ENCODE peak calls at places on chromosomes 1 and 21, in nine cellular contexts. L is A549, V is K562, W is tibial nerve, H is transverse colon, M is ovary, Z is upper lobe of left lung, B is suprapubic skin, F is stomach. P is an unnamed sample.

GRCh38 chr1:71357708-71358107 is 276.9 kb upstream of the ZRANB2 start:
- DNase-seq in L (no peak), V (no peak), W (no peak), H (no peak), M (no peak), Z (no peak), B (no peak), F (no peak), P (no peak)

GRCh38 chr21:19713324-19713723 is 1284.9 kb upstream of the NCAM2 start:
- DNase-seq in L (no peak), V (no peak), W (no peak), H (no peak), M (no peak), Z (no peak), B (no peak), F (no peak), P (no peak)

GRCh38 chr1:182146286-182146685 is 84.8 kb upstream of the ZNF648 start:
- DNase-seq in L (no peak), V (no peak), W (no peak), H (peak), M (no peak), Z (peak), B (no peak), F (peak), P (no peak)

GRCh38 chr1:83500987-83501591 is 497.8 kb downstream of the TTLL7 start:
- DNase-seq in L (no peak), V (no peak), W (no peak), H (no peak), M (no peak), Z (no peak), B (no peak), F (no peak), P (no peak)

GRCh38 chr1:244815600-244816099 is 19.8 kb upstream of the COX20 start:
- DNase-seq in L (no peak), V (peak), W (no peak), H (no peak), M (no peak), Z (peak), B (no peak), F (no peak), P (no peak)

GRCh38 chr1:247407180-247407616 is 8.8 kb upstream of the NLRP3 start:
- DNase-seq in L (no peak), V (no peak), W (no peak), H (peak), M (no peak), Z (peak), B (no peak), F (peak), P (peak)

GRCh38 chr1:8424539-8425116 is 106.7 kb downstream of the SLC45A1 start:
- DNase-seq in L (no peak), V (peak), W (peak), H (peak), M (peak), Z (peak), B (no peak), F (peak), P (peak)

GRCh38 chr1:204258213-204259115 is 44.7 kb upstream of the GOLT1A start:
- DNase-seq in L (peak), V (peak), W (no peak), H (peak), M (peak), Z (peak), B (no peak), F (peak), P (no peak)

GRCh38 chr1:3530931-3531818 is 76.7 kb downstream of the ARHGEF16 start:
- DNase-seq in L (peak), V (peak), W (peak), H (peak), M (peak), Z (peak), B (peak), F (peak), P (peak)

GRCh38 chr1:228986093-228986904 is 251.0 kb downstream of the RHOU start:
- DNase-seq in L (no peak), V (no peak), W (peak), H (peak), M (peak), Z (no peak), B (peak), F (peak), P (peak)

GRCh38 chr1:15153184-15153841 is at the start of gene TMEM51:
- DNase-seq in L (peak), V (peak), W (no peak), H (peak), M (peak), Z (peak), B (peak), F (peak), P (peak)

GRCh38 chr1:205313681-205314308 is 7.8 kb downstream of the NUAK2 start:
- DNase-seq in L (no peak), V (no peak), W (peak), H (peak), M (peak), Z (peak), B (no peak), F (peak), P (no peak)

GRCh38 chr1:84433253-84434080 is 35.2 kb downstream of the DNASE2B start:
- DNase-seq in L (peak), V (peak), W (peak), H (peak), M (no peak), Z (peak), B (no peak), F (peak), P (no peak)

GRCh38 chr1:26787706-26788514 is at the start of gene PIGV:
- DNase-seq in L (peak), V (peak), W (peak), H (peak), M (peak), Z (peak), B (peak), F (peak), P (peak)

GRCh38 chr21:41851090-41851790 is 27.9 kb downstream of the PRDM15 start:
- DNase-seq in L (no peak), V (no peak), W (no peak), H (no peak), M (no peak), Z (no peak), B (no peak), F (no peak), P (no peak)

GRCh38 chr21:14900611-14901010 is 164.2 kb downstream of the NRIP1 start:
- DNase-seq in L (no peak), V (no peak), W (no peak), H (no peak), M (no peak), Z (no peak), B (no peak), F (no peak), P (no peak)

GRCh38 chr1:206579747-206580437 is 32.4 kb downstream of the EIF2D start:
- DNase-seq in L (no peak), V (peak), W (peak), H (peak), M (no peak), Z (peak), B (peak), F (peak), P (peak)

GRCh38 chr1:93740601-93741031 is 59.0 kb upstream of the BCAR3 start:
- DNase-seq in L (no peak), V (no peak), W (no peak), H (no peak), M (no peak), Z (no peak), B (no peak), F (no peak), P (no peak)

GRCh38 chr1:150563340-150564038 is 14.3 kb downstream of the ADAMTSL4 start:
- DNase-seq in L (no peak), V (peak), W (no peak), H (peak), M (peak), Z (peak), B (no peak), F (peak), P (peak)

GRCh38 chr1:8510041-8510823 is 192.3 kb downstream of the SLC45A1 start:
- DNase-seq in L (no peak), V (no peak), W (peak), H (peak), M (peak), Z (no peak), B (no peak), F (no peak), P (peak)

GRCh38 chr1:109240158-109241152 is 8.9 kb upstream of the CELSR2 start:
- DNase-seq in L (no peak), V (peak), W (peak), H (peak), M (peak), Z (peak), B (peak), F (peak), P (peak)

GRCh38 chr1:58779837-58780585 is 3.8 kb downstream of the JUN start:
- DNase-seq in L (no peak), V (no peak), W (peak), H (peak), M (peak), Z (peak), B (peak), F (peak), P (peak)

GRCh38 chr1:76278711-76279386 is 204.3 kb downstream of the ST6GALNAC3 start:
- DNase-seq in L (no peak), V (no peak), W (no peak), H (no peak), M (no peak), Z (no peak), B (no peak), F (no peak), P (no peak)

GRCh38 chr1:53327183-53327941 is 508 bp downstream of the LRP8 start:
- DNase-seq in L (peak), V (peak), W (no peak), H (peak), M (no peak), Z (peak), B (peak), F (no peak), P (no peak)

DNA sequence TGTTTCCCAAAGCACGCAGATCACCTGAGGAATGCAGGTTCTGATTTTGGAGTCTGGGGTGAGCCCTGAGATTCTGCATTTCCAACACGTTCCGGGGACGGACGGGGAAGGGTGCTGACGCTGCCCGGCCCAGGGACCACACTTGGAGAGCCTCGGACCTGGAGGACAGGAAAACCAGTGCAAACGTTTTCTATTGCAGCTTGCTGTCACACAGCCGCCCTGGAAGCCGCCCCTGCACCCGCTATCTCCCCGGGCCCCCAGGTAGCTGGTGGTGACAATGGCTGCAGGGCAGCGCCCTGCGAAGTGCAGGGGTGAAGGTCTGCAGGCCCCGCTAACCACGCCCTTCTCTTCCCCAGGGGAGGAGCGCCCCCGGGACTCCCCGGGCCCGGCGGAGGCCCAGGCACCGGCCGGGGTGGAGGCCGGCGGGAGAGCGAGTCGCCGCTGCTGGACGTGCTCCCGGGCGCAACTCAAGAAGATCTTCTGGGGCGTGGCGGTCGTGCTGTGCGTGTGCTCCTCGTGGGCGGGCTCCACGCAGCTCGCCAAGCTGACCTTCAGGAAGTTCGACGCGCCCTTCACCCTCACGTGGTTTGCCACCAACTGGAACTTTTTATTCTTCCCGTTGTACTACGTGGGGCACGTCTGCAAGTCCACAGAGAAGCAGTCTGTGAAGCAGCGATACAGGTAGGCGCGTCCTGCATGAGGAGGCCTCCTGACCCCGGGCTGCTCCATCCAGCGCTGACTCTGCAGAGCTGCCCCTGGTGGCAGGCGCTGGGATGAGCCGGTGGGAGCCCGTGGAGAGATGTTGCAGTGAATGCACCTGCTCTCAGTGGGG is 142.0 kb upstream of the COA6 start:
- DNase-seq in L (no peak), V (peak), W (no peak), H (no peak), M (no peak), Z (no peak), B (no peak), F (no peak), P (no peak)
- TF ChIP-seq EP300 in L (no peak), V (no peak), W (no peak), H (no peak), M (no peak), Z (no peak), B (no peak), F (no peak), P (no peak)

DNA sequence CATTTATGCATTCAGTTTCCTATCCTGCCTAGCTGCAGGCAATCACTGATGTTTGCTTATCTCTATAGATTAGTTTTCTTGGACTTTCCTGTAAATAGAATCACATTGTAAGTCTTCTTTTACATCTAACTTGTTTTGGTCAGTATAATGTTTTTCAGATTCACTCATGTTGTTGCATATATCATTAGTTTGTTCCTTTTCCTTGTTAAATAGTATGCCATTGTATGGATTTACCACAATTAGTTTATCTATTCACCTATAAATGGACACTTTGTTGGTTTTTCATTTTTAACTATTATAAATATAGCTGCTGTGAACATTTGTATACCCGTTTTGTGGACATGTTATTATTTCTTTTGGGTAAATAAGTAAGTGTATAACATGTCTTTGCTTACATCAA is 44.2 kb upstream of the BACH1 start:
- DNase-seq in L (no peak), V (no peak), W (no peak), H (no peak), M (no peak), Z (no peak), B (no peak), F (no peak), P (no peak)
- H3K4me3 ChIP-seq in L (no peak), V (no peak), W (no peak), H (no peak), M (no peak), Z (no peak), B (no peak), F (no peak), P (no peak)

GRCh38 chr1:77976433-77977076 is 2.3 kb downstream of the FUBP1 start:
- DNase-seq in L (no peak), V (peak), W (no peak), H (no peak), M (no peak), Z (no peak), B (no peak), F (no peak), P (no peak)
- TF ChIP-seq POLR2A in L (no peak), V (no peak), W (no peak), H (no peak), M (no peak), Z (no peak), B (no peak), F (no peak), P (no peak)

DNA sequence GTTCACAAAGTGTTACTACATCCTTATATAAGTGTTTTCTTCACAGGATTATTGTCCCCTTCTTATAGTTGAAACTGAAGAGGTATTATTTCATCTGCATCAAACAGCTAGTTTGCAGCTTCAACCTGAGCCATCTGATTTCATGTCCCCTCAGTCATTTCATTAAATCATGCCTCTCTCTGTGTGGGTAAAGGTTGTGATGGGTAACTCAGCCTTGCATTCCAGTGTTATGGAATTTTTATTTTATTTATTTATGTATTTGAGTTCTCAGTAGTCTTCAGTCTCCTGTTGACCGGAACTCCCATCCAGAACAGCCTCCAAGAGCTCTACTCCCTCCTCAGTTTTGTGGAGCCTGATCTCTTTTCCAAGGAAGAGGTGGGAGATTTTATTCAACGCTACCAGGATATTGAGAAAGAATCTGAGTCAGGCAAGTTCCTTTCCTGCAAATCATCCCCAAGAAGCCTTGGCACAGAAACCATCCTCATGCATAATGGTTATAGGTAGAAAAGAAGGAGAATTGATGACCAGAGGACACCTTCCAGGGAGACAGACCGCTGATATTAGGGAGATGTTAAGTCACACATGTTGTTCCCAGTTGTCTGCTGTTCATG is 21.8 kb downstream of the CHD1L start:
- DNase-seq in L (no peak), V (no peak), W (no peak), H (no peak), M (no peak), Z (no peak), B (no peak), F (no peak), P (no peak)
- TF ChIP-seq EP300 in L (no peak), V (no peak), W (no peak), H (no peak), M (no peak), Z (no peak), B (no peak), F (no peak), P (no peak)

GRCh38 chr1:155082941-155083541 is 4.4 kb downstream of the EFNA3 start:
- DNase-seq in L (no peak), V (no peak), W (no peak), H (peak), M (no peak), Z (no peak), B (peak), F (no peak), P (peak)

GRCh38 chr1:155083865-155084721 is 5.5 kb downstream of the EFNA3 start:
- DNase-seq in L (no peak), V (peak), W (no peak), H (peak), M (peak), Z (peak), B (peak), F (no peak), P (no peak)

GRCh38 chr1:155081472-155082300 is 3.0 kb downstream of the EFNA3 start:
- DNase-seq in L (no peak), V (no peak), W (no peak), H (peak), M (no peak), Z (no peak), B (no peak), F (no peak), P (peak)

GRCh38 chr1:155080250-155081228 is 1.9 kb downstream of the EFNA3 start:
- DNase-seq in L (no peak), V (peak), W (no peak), H (peak), M (no peak), Z (no peak), B (peak), F (no peak), P (peak)

DNA sequence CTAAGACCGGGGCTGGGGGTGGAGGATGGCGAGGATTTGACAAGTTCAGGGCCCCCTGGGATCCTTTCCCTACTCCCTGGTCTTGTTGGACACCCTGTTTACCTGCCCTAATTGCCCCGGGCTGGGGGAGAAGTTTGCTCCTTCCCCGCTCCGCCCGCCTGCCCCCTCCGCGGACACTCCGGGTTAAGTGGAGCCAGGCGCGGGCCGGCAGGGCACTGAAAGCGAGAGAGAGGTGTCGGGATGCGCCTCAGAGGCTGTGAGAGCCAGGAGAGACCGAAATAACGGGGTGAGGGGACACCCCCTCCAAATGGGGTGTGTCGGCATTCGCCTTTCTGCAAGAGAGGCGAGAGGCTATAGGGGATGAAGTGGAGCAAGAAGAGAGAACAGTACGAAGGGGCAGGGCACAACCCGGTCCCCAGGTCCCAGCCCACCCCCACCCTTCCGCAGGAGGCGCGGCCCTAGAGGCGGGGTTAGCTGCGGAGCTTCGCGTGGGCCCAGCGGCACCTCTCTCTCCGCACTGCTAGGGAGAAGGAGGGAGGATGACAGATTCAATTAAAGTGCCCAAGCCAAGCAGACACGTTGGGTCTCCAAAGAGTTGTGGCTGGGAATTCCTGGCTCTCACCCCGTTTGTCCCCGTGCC is 3.8 kb downstream of the EFNA3 start:
- DNase-seq in L (no peak), V (no peak), W (no peak), H (peak), M (no peak), Z (no peak), B (no peak), F (no peak), P (peak)
- H3K4me3 ChIP-seq in L (peak), V (no peak), W (no peak), H (peak), M (no peak), Z (peak), B (peak), F (no peak), P (no peak)

DNA sequence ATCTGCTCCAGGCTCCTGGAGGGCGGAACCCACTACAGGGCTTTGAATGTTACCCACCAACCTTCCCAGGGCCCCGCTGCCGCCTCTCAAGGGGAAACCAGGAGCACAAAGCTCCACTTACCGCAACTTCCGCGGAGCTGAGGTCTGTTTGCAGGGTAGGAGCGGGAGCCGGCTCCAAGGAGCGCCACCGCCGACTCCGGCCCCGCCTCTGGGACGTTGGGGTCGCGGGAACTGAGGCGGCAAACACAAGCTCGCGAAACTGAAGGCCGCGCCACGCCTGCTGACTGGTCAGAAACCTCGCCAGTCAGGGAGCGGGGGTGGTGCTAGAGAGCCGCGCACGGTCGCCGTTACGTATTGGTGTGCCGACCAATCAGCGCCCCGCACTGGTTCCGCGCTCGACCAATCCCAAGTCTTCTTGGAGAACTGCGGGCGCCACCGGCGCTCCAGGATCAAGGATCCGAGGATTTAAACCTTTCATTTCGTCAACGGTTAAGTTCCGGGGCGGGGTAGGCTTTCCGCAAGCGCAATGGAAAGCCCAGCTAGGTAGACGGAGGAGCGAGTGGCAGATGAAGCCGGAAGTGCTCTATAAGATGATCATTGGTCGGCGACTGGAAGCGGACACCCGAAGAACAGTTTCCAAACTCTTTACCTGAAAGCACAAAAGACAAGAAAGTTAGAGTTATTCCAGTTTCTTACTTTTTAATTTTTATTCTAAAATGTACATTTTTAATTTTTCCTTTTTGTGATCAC is at the start of gene STIL:
- DNase-seq in L (peak), V (peak), W (peak), H (peak), M (peak), Z (peak), B (peak), F (peak), P (peak)
- TF ChIP-seq POLR2A in L (peak), V (peak), W (no peak), H (peak), M (no peak), Z (no peak), B (no peak), F (peak), P (no peak)

GRCh38 chr1:117544509-117545109 is 61.2 kb upstream of the TENT5C start:
- DNase-seq in L (no peak), V (no peak), W (no peak), H (no peak), M (no peak), Z (no peak), B (no peak), F (no peak), P (no peak)
- TF ChIP-seq EP300 in L (no peak), V (no peak), W (no peak), H (no peak), M (no peak), Z (no peak), B (no peak), F (no peak), P (no peak)

P was measured in sigmoid colon.